ENCODE peak calls at places on chromosomes 2 and 18, in eight cellular contexts. A, H, Z, B, Y, C, Q and G are unnamed samples.

GRCh38 chr18:49648326-49648725 is 86.5 kb downstream of the LIPG start:
- DNase-seq in A (no peak), H (no peak), Z (no peak), B (no peak), Y (peak), C (no peak), Q (no peak), G (no peak)

GRCh38 chr18:21593540-21594257 is 6.8 kb downstream of the ESCO1 start:
- DNase-seq in A (no peak), H (no peak), Z (no peak), B (no peak), Y (no peak), C (no peak), Q (no peak), G (no peak)

GRCh38 chr2:216554755-216555154 is 56.1 kb downstream of the RPL37A start:
- DNase-seq in A (no peak), H (no peak), Z (no peak), B (peak), Y (no peak), C (no peak), Q (no peak), G (no peak)

GRCh38 chr2:105114551-105114950 is 76.7 kb downstream of the MRPS9 start:
- DNase-seq in A (no peak), H (peak), Z (no peak), B (no peak), Y (no peak), C (no peak), Q (no peak), G (no peak)

GRCh38 chr2:85511008-85511895 is 27.7 kb upstream of the MAT2A start:
- DNase-seq in A (no peak), H (no peak), Z (no peak), B (no peak), Y (no peak), C (no peak), Q (no peak), G (no peak)

GRCh38 chr2:30509716-30510115 is 62.7 kb downstream of the LCLAT1 start:
- DNase-seq in A (no peak), H (no peak), Z (no peak), B (no peak), Y (no peak), C (no peak), Q (no peak), G (no peak)

GRCh38 chr2:230230087-230230486 is 4.6 kb downstream of the SP140 start:
- DNase-seq in A (no peak), H (no peak), Z (no peak), B (no peak), Y (no peak), C (no peak), Q (no peak), G (no peak)

GRCh38 chr2:100185105-100185504 is 42.7 kb upstream of the AFF3 start:
- DNase-seq in A (no peak), H (no peak), Z (no peak), B (no peak), Y (no peak), C (no peak), Q (no peak), G (no peak)

GRCh38 chr18:12699747-12700146 is 2.8 kb downstream of the CEP76 start:
- DNase-seq in A (no peak), H (no peak), Z (no peak), B (no peak), Y (no peak), C (no peak), Q (no peak), G (no peak)

GRCh38 chr2:220458051-220458450 is 830.6 kb downstream of the SLC4A3 start:
- DNase-seq in A (no peak), H (no peak), Z (no peak), B (no peak), Y (no peak), C (no peak), Q (no peak), G (no peak)

GRCh38 chr2:191854385-191855372 is 7.8 kb upstream of the CAVIN2 start:
- DNase-seq in A (no peak), H (no peak), Z (no peak), B (no peak), Y (no peak), C (no peak), Q (no peak), G (no peak)

GRCh38 chr18:23386317-23386716 is 66.8 kb upstream of the RIOK3 start:
- DNase-seq in A (no peak), H (no peak), Z (no peak), B (no peak), Y (no peak), C (no peak), Q (no peak), G (no peak)

GRCh38 chr18:22933958-22934423 is 863 bp downstream of the RBBP8 start:
- DNase-seq in A (no peak), H (no peak), Z (no peak), B (no peak), Y (no peak), C (no peak), Q (no peak), G (no peak)

GRCh38 chr18:61333271-61333745 is at the start of gene CDH20:
- DNase-seq in A (no peak), H (no peak), Z (no peak), B (no peak), Y (no peak), C (no peak), Q (no peak), G (no peak)

GRCh38 chr2:221100467-221101089 is 471.5 kb downstream of the EPHA4 start:
- DNase-seq in A (no peak), H (no peak), Z (no peak), B (no peak), Y (no peak), C (no peak), Q (no peak), G (no peak)

GRCh38 chr2:5076599-5076998 is 615.6 kb upstream of the SOX11 start:
- DNase-seq in A (no peak), H (no peak), Z (no peak), B (no peak), Y (no peak), C (no peak), Q (no peak), G (no peak)

GRCh38 chr2:2898744-2899143 is 478.9 kb downstream of the EIPR1 start:
- DNase-seq in A (no peak), H (no peak), Z (no peak), B (no peak), Y (no peak), C (no peak), Q (no peak), G (no peak)
- TF ChIP-seq POLR2A in A (no peak), H (no peak), Z (no peak), B (no peak), Y (no peak), C (no peak), Q (no peak), G (no peak)

DNA sequence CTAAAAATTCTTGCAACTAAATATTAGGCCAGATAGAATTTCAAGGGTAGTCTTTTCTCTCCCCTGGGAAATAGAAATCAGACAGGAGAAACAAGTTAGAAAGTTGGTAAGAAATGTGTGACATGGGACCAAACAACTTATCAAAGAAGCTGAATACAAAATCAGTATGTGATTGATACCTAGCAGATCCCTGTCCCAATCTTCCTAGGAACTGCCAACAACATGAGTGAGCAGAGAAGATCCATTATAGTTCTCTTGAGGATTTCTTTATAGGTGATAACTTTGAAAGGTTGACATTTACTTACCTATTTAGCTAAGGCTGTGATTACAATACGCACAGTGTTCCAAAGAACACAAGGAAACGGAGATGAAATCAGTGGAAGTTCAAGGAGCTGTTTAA is 162.4 kb downstream of the DLGAP1 start:
- DNase-seq in A (no peak), H (no peak), Z (no peak), B (no peak), Y (no peak), C (no peak), Q (no peak), G (no peak)
- H3K27ac ChIP-seq in A (no peak), H (no peak), Z (no peak), B (no peak), Y (no peak), C (no peak), Q (no peak), G (no peak)

DNA sequence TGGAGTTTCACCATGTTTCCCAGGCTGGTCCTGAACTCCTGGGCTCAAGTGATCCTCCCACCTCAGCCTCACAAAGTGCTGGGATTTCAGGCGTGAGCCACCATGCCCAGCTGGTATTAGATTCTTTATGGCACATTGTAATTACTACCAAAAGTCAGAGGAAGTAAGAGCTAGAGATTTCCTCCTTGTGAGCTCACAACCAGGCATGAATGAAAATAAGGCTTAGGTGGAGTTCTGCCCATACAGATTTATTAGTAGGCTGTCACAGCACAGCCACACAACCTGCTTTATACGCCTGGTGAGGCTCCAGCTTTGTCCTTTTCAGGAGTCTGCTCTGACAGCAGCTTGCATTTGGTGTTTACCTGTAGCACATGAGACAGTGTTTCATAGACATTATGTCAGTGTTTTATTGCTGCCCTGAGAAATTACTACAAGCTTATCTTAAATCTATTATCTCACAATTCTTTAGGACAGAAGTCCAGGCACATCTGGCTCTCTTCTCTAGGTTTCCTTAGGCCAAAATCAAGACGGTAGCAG is 156.6 kb downstream of the TANC1 start:
- DNase-seq in A (no peak), H (no peak), Z (peak), B (no peak), Y (no peak), C (no peak), Q (no peak), G (no peak)
- TF ChIP-seq POLR2A in A (no peak), H (no peak), Z (no peak), B (no peak), Y (no peak), C (no peak), Q (no peak), G (no peak)

DNA sequence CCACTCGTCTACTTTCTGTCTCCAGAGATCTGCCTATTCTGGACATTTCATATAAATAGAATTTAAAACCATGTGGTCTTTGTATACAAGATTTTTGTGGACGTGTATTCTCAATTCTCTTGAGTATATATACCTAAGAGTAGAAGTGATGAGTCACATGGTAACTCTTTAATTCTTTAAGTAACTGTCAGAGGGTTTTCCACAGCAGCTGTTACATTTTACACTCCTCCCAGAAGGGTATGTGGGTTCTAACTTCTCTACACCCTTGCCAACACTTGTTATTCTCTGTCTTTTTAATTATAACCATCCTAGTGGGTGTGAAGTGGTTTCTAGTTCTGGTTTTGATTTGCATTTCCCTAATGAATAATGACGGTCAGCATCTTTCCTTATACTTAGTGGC is 70.9 kb downstream of the MAP3K20 start:
- DNase-seq in A (no peak), H (no peak), Z (no peak), B (no peak), Y (no peak), C (no peak), Q (no peak), G (no peak)
- H3K27ac ChIP-seq in A (no peak), H (peak), Z (no peak), B (no peak), Y (no peak), C (no peak), Q (no peak), G (no peak)

DNA sequence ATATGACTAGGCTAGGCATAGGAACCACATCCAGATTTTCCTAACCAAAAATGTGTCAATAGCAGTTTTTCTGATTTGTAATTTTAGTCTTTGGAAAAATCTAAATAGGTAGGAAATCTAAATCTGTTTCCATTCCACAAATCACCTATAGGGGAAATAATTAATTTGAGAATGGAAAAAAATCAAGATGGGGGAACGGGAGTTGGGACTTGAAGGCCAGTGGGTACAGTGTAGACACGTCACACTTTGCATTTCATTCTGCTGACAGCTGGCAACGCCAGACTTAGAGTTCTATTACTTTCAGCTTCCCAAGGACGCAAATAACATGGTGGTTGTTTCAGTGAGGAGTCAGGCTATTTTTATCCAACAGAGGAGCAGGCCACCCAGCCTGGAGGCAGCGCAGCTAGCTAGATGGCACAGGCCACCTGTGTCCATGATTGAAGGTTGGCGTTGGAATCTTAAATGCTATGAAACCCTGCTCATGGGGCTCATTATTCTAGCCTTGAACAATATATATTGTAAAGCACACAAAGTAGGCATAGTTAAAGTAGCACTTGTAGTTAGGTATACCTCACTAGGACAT is 23.4 kb downstream of the HNRNPA3 start:
- DNase-seq in A (no peak), H (no peak), Z (no peak), B (no peak), Y (no peak), C (no peak), Q (no peak), G (no peak)
- TF ChIP-seq POLR2A in A (no peak), H (no peak), Z (no peak), B (no peak), Y (no peak), C (no peak), Q (no peak), G (no peak)

GRCh38 chr2:36530178-36530982 is 67.6 kb downstream of the FEZ2 start:
- DNase-seq in A (no peak), H (no peak), Z (no peak), B (no peak), Y (no peak), C (no peak), Q (no peak), G (no peak)
- H3K27ac ChIP-seq in A (no peak), H (no peak), Z (no peak), B (no peak), Y (no peak), C (no peak), Q (peak), G (no peak)

GRCh38 chr2:127407661-127408003 is 10.6 kb upstream of the PROC start:
- DNase-seq in A (no peak), H (no peak), Z (no peak), B (no peak), Y (no peak), C (no peak), Q (no peak), G (no peak)

GRCh38 chr2:127406454-127406853 is 11.8 kb upstream of the PROC start:
- DNase-seq in A (no peak), H (no peak), Z (no peak), B (no peak), Y (no peak), C (no peak), Q (no peak), G (no peak)

GRCh38 chr2:127408807-127409099 is 9.5 kb upstream of the PROC start:
- DNase-seq in A (no peak), H (no peak), Z (no peak), B (no peak), Y (no peak), C (no peak), Q (no peak), G (no peak)

GRCh38 chr2:127407091-127407490 is 11.1 kb upstream of the PROC start:
- DNase-seq in A (no peak), H (no peak), Z (peak), B (no peak), Y (no peak), C (no peak), Q (no peak), G (no peak)

GRCh38 chr2:127408004-127408806 is 10.0 kb upstream of the PROC start:
- DNase-seq in A (peak), H (peak), Z (peak), B (peak), Y (peak), C (peak), Q (peak), G (peak)
- TF ChIP-seq POLR2A in A (no peak), H (peak), Z (peak), B (no peak), Y (no peak), C (no peak), Q (peak), G (no peak)

DNA sequence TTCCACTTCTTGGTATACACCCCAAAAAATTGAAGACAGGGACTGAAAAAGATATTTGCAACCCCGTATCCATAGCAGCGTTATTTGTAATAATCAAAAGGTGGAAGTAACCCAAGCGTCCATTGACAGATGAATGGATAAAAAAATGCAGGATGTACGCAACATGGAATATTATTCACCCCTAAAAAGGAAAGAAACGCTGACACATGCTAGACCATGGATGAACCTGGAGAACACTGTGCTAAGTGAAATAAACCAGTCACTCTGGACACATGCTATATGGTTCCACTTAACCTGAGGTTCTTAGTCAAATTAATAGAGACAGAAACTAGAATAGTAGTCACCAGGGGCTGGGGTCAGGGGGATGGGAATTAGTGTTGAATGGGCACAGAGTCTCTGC is 38.6 kb upstream of the PRLH start:
- DNase-seq in A (no peak), H (no peak), Z (no peak), B (no peak), Y (no peak), C (no peak), Q (no peak), G (no peak)
- H3K27ac ChIP-seq in A (no peak), H (no peak), Z (no peak), B (no peak), Y (no peak), C (no peak), Q (no peak), G (no peak)

GRCh38 chr2:170930132-170931109 is 1.4 kb downstream of the GORASP2 start:
- DNase-seq in A (no peak), H (peak), Z (no peak), B (peak), Y (peak), C (peak), Q (no peak), G (no peak)
- TF ChIP-seq POLR2A in A (no peak), H (no peak), Z (no peak), B (no peak), Y (no peak), C (no peak), Q (no peak), G (no peak)